ENCODE peak calls at places on chromosomes 1 and 21, in four cellular contexts. U is H1, D is mesendoderm, W is H9. J is an unnamed sample. For H3K4me1, the result is how much of the 10 kb centered on the place peaks cover.

GRCh38 chr1:217943361-217943760 is 312.2 kb downstream of the SPATA17 start:
- DNase-seq in U (no peak), D (peak), W (no peak), J (no peak)

GRCh38 chr1:47351305-47351704 is 17.7 kb downstream of the CMPK1 start:
- DNase-seq in U (no peak), D (no peak), W (no peak), J (peak)

GRCh38 chr1:244349103-244349531 is 102.6 kb downstream of the ADSS2 start:
- DNase-seq in W (peak), U (no peak), D (no peak), J (peak)

GRCh38 chr1:82062206-82062605 is 261.5 kb downstream of the ADGRL2 start:
- DNase-seq in U (no peak), W (no peak), D (no peak), J (no peak)

GRCh38 chr1:119327436-119328155 is 41.0 kb upstream of the HAO2 start:
- DNase-seq in U (no peak), D (peak), W (peak), J (no peak)

GRCh38 chr1:88291902-88292301 is 392.2 kb upstream of the PKN2 start:
- DNase-seq in D (peak), U (no peak), W (no peak), J (no peak)

GRCh38 chr21:45923146-45923545 is 58.4 kb upstream of the COL6A1 start:
- DNase-seq in U (peak), W (peak), D (peak), J (peak)

GRCh38 chr1:74686941-74687340 is 13.3 kb upstream of the ERICH3 start:
- DNase-seq in W (no peak), D (no peak), U (no peak), J (no peak)

GRCh38 chr1:63797056-63797726 is 23.4 kb downstream of the ROR1 start:
- DNase-seq in W (no peak), D (no peak), U (no peak), J (no peak)

GRCh38 chr1:182080955-182081582 is 19.6 kb upstream of the ZNF648 start:
- DNase-seq in D (peak), W (peak), U (no peak), J (peak)

GRCh38 chr1:81706650-81707435 is 93.9 kb upstream of the ADGRL2 start:
- DNase-seq in U (no peak), D (no peak), W (no peak), J (peak)

GRCh38 chr1:183996036-183996376 is 41.5 kb downstream of the COLGALT2 start:
- DNase-seq in U (no peak), D (no peak), W (no peak), J (no peak)

GRCh38 chr21:18468775-18469174 is 65.2 kb upstream of the TMPRSS15 start:
- DNase-seq in D (no peak), W (no peak), U (no peak), J (no peak)

GRCh38 chr1:94821636-94822305 is 1.6 kb downstream of the SLC44A3 start:
- DNase-seq in U (no peak), D (no peak), W (no peak), J (no peak)

GRCh38 chr1:71656902-71657301 is 576.1 kb upstream of the ZRANB2 start:
- DNase-seq in U (no peak), W (no peak), D (no peak), J (peak)

GRCh38 chr1:203381151-203381751 is 30.3 kb upstream of the FMOD start:
- DNase-seq in U (no peak), W (no peak), D (no peak), J (no peak)

GRCh38 chr1:168688679-168689657 is 40.0 kb downstream of the DPT start:
- DNase-seq in D (no peak), W (no peak), U (no peak), J (no peak)

GRCh38 chr1:62688687-62689085 is 500 bp upstream of the DOCK7 start:
- DNase-seq in D (no peak), U (no peak), W (no peak), J (peak)

GRCh38 chr1:6093611-6094010 is 47.9 kb downstream of the KCNAB2 start:
- DNase-seq in U (no peak), W (no peak), D (no peak), J (no peak)

GRCh38 chr21:39314155-39315027 is 959 bp upstream of the BRWD1 start:
- DNase-seq in D (peak), W (peak), U (no peak), J (peak)

GRCh38 chr1:205710201-205711062 is 30.1 kb upstream of the SLC45A3 start:
- DNase-seq in U (no peak), D (no peak), W (no peak), J (no peak)

GRCh38 chr1:30085814-30086770 is 637.3 kb downstream of the MATN1 start:
- DNase-seq in U (peak), D (peak), W (peak), J (peak)

GRCh38 chr1:178126790-178127189 is 32.9 kb downstream of the RASAL2 start:
- DNase-seq in D (peak), W (no peak), U (no peak), J (peak)

GRCh38 chr1:33561576-33561975 is 89.1 kb downstream of the ZSCAN20 start:
- DNase-seq in D (no peak), W (no peak), U (no peak), J (no peak)

GRCh38 chr1:181023265-181024057 is 791 bp upstream of the STX6 start:
- DNase-seq in U (no peak), D (no peak), W (no peak), J (no peak)

GRCh38 chr1:185699874-185700273 is 34.3 kb upstream of the HMCN1 start:
- DNase-seq in U (peak), W (peak), D (no peak), J (no peak)

GRCh38 chr1:29861446-29861845 is 625.1 kb downstream of the PTPRU start:
- DNase-seq in U (no peak), W (no peak), D (no peak), J (no peak)

GRCh38 chr1:53341961-53342707 is 14.3 kb upstream of the LRP8 start:
- DNase-seq in U (no peak), W (peak), D (no peak), J (no peak)

GRCh38 chr1:11873954-11874562 is 15.3 kb upstream of the NPPB start:
- DNase-seq in W (no peak), D (no peak), U (no peak), J (no peak)

GRCh38 chr1:53409695-53410094 is 49.5 kb upstream of the DMRTB1 start:
- DNase-seq in D (no peak), U (no peak), W (no peak), J (no peak)

GRCh38 chr21:30194701-30195299 is 21.1 kb downstream of the CLDN8 start:
- DNase-seq in D (peak), W (no peak), U (no peak), J (no peak)

GRCh38 chr1:74641876-74642275 is 31.7 kb downstream of the ERICH3 start:
- DNase-seq in U (no peak), D (no peak), W (no peak), J (no peak)

GRCh38 chr1:89271616-89272015 is 1.0 kb downstream of the GBP5 start:
- DNase-seq in U (no peak), D (no peak), W (no peak), J (peak)

GRCh38 chr21:42692688-42693087 is 39.3 kb downstream of the PDE9A start:
- DNase-seq in W (no peak), U (no peak), D (no peak), J (no peak)

GRCh38 chr1:226351709-226352108 is 42.7 kb upstream of the LIN9 start:
- DNase-seq in D (peak), U (no peak), W (no peak), J (no peak)

GRCh38 chr1:226353698-226354525 is 44.9 kb upstream of the LIN9 start:
- DNase-seq in W (no peak), D (no peak), U (no peak), J (no peak)

GRCh38 chr1:226357416-226357815 is 48.5 kb upstream of the LIN9 start:
- DNase-seq in D (no peak), W (no peak), U (no peak), J (no peak)

GRCh38 chr1:226355679-226356583 is 47.0 kb upstream of the LIN9 start:
- DNase-seq in U (no peak), D (no peak), W (no peak), J (no peak)

DNA sequence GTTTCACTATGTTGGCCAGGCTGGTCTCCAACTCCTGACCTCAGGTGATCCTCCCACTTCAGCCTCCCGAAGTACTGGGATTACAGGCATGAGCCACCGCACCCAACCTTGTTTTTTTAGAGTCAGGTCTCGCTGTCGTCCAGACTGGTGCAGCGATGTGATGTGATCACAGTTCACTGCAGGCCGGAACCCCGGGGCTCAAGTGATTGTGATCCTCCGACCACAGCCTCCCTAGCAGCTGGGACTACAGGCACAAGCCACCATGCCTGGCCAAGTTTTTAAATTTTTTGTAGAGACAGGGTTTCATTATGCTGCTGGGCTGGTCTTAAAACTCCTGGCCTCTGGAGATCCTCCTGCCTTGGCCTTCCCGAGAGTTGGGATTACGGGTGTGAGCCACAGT is 46.1 kb upstream of the LIN9 start:
- DNase-seq in U (no peak), W (no peak), D (no peak), J (no peak)
- H3K4me1 ChIP-seq in U (under half), W (under half), D (under half), J (under half)

DNA sequence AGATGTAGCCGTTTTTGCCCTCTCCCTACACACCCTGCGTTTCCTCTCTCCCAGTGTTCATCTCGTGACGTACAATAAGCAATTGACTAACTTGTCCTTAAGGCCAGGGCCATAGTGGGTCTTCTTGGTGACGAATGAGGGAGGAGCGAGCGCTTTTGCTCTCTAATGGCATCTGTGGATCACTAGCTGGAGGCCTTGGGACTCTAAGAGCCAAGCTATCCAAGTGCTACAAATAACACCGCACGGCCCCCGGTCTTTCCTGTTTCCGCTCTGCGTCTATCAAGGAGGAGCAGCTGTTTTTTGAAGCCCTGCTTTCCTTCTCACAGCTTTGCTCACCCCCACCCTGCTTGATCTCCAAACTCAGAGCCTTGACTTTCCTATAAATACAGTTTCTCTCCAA is 25.2 kb downstream of the EVA1C start:
- DNase-seq in W (no peak), U (no peak), D (no peak), J (no peak)
- H4K5ac ChIP-seq in W (no peak), U (no peak), D (no peak), J (no peak)

DNA sequence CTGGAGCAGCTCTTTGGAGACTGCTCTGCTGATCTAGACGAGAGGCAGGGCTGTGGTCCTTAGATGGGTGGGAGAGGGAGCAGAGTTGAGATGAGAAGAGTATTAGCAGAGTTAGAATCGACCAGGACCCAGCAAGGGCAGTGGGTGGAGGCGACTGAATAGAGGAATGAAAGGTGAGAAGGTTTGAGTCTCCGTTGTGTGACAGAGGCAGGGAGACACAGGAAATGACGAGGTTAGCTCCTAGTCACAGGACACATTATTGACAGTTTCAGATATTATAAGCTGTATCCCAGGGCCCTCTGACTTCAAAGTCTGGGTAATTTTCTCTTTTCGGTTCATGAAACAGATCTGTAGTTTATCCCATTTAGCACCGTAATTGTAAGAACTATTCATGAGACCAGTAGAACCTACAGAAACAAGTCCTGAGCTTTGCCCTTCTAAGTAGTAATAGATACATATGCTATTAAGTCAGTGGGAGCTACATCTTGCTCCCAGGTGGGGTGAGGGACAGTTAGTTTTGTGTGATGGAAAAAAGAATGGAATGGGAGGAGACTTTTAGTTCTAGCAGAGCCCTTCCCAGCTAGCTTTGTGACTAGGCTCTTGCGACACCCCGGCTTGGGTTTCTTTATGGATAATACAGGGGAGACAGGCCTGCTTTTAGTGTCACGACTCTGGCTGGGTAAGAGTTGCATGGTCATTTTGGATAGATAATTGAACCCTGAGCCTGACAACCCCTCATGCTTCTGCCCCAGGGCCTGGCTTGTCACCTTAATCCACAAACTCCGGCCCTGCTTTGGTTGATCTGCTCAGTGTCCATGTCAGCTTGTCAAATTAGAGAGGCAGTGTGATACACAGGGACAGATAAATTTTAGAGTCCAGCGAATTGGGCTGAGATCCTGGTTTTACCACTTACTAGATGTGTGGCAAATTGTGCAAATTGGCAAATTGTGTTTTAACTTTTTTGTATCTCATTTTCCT is 70.2 kb downstream of the UCK2 start:
- DNase-seq in U (no peak), D (no peak), W (peak), J (peak)
- H3K4me1 ChIP-seq in U (under half), D (under half), W (under half), J (half or more)

GRCh38 chr21:41568606-41569385 is 60.8 kb upstream of the TMPRSS2 start:
- DNase-seq in U (no peak), D (no peak), W (no peak), J (no peak)
- H4K5ac ChIP-seq in U (no peak), D (no peak), W (no peak), J (no peak)

DNA sequence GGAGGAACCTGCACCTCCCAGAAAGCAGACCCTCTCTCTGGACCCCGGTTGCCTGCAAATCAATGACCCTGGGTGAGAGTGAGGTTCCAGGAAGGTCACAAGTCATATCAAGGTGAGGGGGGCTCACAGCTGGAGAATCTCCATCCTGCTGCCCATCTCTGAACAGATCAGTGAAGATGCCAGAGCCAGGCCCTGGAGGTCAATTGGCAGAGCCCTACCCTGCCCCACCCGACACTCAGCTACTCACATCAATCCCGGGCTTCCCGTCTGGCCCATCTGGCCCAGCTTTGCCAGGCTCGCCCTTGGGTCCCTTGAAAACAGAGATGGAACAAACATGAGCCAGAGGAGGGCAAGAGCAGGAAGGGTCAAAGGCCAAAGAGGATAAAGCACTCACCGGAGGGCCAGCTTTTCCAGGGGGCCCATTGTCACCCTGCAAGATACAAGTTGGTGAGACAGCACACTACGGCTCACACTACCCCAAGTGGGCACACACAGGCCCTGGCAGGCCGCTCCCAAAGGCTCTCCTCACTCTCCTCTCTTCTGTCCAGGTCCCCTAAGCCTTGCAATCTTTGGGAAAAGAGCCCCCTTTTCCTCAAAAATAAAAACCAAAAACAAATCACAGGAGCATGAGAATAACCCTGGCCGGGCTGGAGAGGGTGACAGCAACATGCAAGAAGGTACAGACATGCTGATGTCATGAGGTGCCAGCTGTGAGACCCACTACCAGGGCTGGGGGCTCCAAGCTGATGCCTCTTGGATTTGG is 2.9 kb downstream of the COL9A2 start:
- DNase-seq in U (no peak), W (no peak), D (no peak), J (no peak)
- H3K4me1 ChIP-seq in U (under half), W (under half), D (under half), J (under half)

GRCh38 chr1:209549384-209550001 is 34.0 kb upstream of the CAMK1G start:
- DNase-seq in U (no peak), W (peak), D (peak), J (no peak)

GRCh38 chr1:209556159-209556690 is 27.3 kb upstream of the CAMK1G start:
- DNase-seq in U (peak), W (no peak), D (peak), J (no peak)

GRCh38 chr1:209550519-209550918 is 33.0 kb upstream of the CAMK1G start:
- DNase-seq in W (no peak), U (no peak), D (no peak), J (no peak)

GRCh38 chr1:209554761-209555611 is 28.5 kb upstream of the CAMK1G start:
- DNase-seq in U (no peak), W (no peak), D (no peak), J (no peak)

DNA sequence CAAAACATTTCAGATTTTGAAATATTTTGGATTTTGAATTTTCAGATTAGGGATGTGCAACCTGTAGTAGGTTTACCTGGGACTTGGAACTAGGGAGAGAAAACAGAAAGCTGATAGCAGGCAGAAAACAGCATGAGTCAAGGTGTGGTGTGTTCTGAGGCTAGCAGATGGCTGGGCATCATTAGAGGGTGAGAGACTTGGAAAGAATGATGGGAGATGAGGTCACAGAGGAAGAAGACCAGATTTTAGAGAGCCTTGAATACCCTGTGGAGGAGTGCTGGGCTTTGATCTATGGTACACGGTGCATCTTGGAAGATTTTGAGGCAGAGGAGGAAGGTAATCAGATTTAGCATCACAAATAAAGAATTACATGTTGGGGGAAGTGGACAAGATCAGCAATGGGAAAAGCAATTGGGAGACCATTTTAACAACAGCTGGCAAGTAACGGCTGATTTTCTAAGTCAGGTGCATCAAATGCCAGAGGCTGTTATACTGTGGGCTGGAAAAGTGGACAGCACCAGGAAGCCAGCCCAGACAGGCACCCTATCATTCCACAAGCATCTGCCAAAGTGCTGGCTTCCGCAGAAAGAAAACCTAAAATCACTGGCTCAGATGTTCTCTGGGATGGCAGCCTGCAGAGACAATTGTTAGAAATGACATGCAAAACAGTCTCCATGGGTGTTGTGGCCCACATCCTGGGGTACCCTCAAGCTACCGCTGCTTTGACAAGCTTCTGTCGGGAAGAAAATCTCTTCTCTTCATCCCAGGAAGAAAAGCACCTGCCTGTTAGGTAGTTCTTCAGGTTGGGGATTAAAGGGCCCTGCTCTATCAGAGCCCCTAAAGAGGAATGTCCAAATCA is 30.9 kb upstream of the CAMK1G start:
- DNase-seq in D (no peak), W (no peak), U (no peak), J (no peak)
- H4K5ac ChIP-seq in D (no peak), W (no peak), U (no peak), J (no peak)

DNA sequence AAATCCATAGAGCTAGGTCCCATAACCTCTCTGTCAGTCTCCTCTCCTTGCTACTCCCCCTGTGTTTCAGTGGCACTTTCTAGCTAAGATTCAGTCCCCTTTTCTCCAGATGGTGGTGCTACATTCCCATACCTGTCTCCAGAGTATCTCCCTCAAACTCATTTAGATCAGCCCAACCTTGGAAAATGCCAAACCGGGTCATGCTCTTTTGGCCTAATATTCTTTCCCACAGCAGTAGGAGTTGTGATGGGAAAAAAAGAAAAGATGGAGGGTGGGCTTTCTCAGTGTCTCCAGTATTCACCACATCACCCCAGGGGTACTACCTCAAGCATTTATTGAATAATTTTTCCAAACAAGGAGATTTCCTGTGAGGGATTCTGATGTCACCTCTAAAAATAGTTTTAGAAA is 3.2 kb upstream of the RXFP4 start:
- DNase-seq in D (peak), U (no peak), W (no peak), J (peak)
- H3K4me1 ChIP-seq in D (under half), U (under half), W (under half), J (under half)

GRCh38 chr1:27602510-27603319 is 1.2 kb downstream of the AHDC1 start:
- DNase-seq in U (no peak), D (no peak), W (no peak), J (peak)
- H4K5ac ChIP-seq in U (no peak), D (no peak), W (no peak), J (no peak)